ENCODE peak calls at places on chromosomes 11 and 22, in five cellular contexts. V, A, N, F and J are unnamed samples.

GRCh38 chr11:9759519-9760179 is 95.8 kb downstream of the SWAP70 start:
- DNase-seq in V (peak), F (no peak), N (peak), A (peak), J (peak)

GRCh38 chr11:46914363-46914762 is 4.0 kb downstream of the LRP4 start:
- DNase-seq in V (no peak), N (no peak), F (peak), A (peak), J (no peak)

GRCh38 chr22:19065929-19066328 is 56.3 kb downstream of the DGCR2 start:
- DNase-seq in N (no peak), V (peak), F (no peak), A (no peak), J (no peak)

GRCh38 chr11:47393163-47394049 is 15.0 kb upstream of the SLC39A13 start:
- DNase-seq in A (no peak), V (peak), N (no peak), F (peak), J (no peak)

GRCh38 chr22:21866821-21867527 is 471 bp downstream of the MAPK1 start:
- DNase-seq in N (no peak), V (no peak), A (peak), F (peak), J (peak)

GRCh38 chr11:129828301-129828836 is 12.7 kb downstream of the TMEM45B start:
- DNase-seq in N (peak), F (no peak), A (peak), V (no peak), J (no peak)

GRCh38 chr11:90344546-90344945 is 121.7 kb upstream of the CHORDC1 start:
- DNase-seq in N (no peak), V (no peak), A (no peak), F (no peak), J (no peak)

GRCh38 chr11:7612661-7613393 is 60.5 kb downstream of the CYB5R2 start:
- DNase-seq in F (peak), V (no peak), N (no peak), A (no peak), J (no peak)

GRCh38 chr11:102604875-102605274 is 20.3 kb downstream of the MMP20 start:
- DNase-seq in F (no peak), A (no peak), N (no peak), V (no peak), J (no peak)

GRCh38 chr11:85495918-85496317 is 131.2 kb downstream of the DLG2 start:
- DNase-seq in N (no peak), A (no peak), V (no peak), F (no peak), J (no peak)

GRCh38 chr22:24516301-24516737 is 21.2 kb downstream of the UPB1 start:
- DNase-seq in F (no peak), N (no peak), V (no peak), A (peak), J (no peak)

GRCh38 chr11:128289048-128289447 is 298.3 kb downstream of the ETS1 start:
- DNase-seq in A (no peak), V (no peak), N (no peak), F (no peak), J (no peak)

GRCh38 chr11:43067681-43068080 is 244.1 kb upstream of the API5 start:
- DNase-seq in A (no peak), V (no peak), N (no peak), F (no peak), J (no peak)

GRCh38 chr22:22929381-22930221 is 42.0 kb downstream of the IGLL5 start:
- DNase-seq in V (no peak), N (no peak), F (no peak), A (no peak), J (no peak)

GRCh38 chr11:23903044-23903704 is 593.7 kb upstream of the LUZP2 start:
- DNase-seq in N (no peak), V (no peak), F (no peak), A (no peak), J (no peak)

GRCh38 chr11:105610796-105611361 is 1.0 kb downstream of the GRIA4 start:
- DNase-seq in V (no peak), F (peak), A (no peak), N (no peak), J (no peak)

GRCh38 chr11:10622957-10623787 is 54.7 kb upstream of the LYVE1 start:
- DNase-seq in A (no peak), F (no peak), V (peak), N (no peak), J (no peak)

GRCh38 chr11:1228183-1228821 is 5.4 kb downstream of the MUC5B start:
- DNase-seq in F (no peak), N (no peak), A (no peak), V (no peak), J (peak)

GRCh38 chr11:128394436-128395089 is 192.8 kb downstream of the ETS1 start:
- DNase-seq in V (no peak), F (no peak), A (no peak), N (no peak), J (no peak)

GRCh38 chr22:30226192-30226832 is 20.2 kb downstream of the LIF start:
- DNase-seq in N (no peak), F (no peak), V (no peak), A (no peak), J (no peak)

GRCh38 chr11:78656327-78656726 is 81.7 kb upstream of the NARS2 start:
- DNase-seq in N (no peak), A (no peak), V (no peak), F (no peak), J (no peak)

GRCh38 chr11:64545605-64546004 is 45.4 kb upstream of the SLC22A12 start:
- DNase-seq in N (no peak), V (no peak), A (no peak), F (no peak), J (no peak)

GRCh38 chr11:69270929-69271328 is 23.0 kb upstream of the MYEOV start:
- DNase-seq in N (no peak), F (no peak), V (no peak), A (no peak), J (no peak)

GRCh38 chr11:117950999-117951961 is 22.1 kb upstream of the TMPRSS13 start:
- DNase-seq in N (no peak), V (peak), A (peak), F (no peak), J (no peak)

GRCh38 chr11:126491092-126491491 is 135.6 kb downstream of the ST3GAL4 start:
- DNase-seq in N (no peak), F (no peak), A (no peak), V (no peak), J (no peak)

GRCh38 chr11:116059909-116060308 is 555.7 kb upstream of the CADM1 start:
- DNase-seq in A (no peak), N (no peak), V (no peak), F (no peak), J (no peak)

GRCh38 chr11:116563028-116563712 is 209.6 kb downstream of the BUD13 start:
- DNase-seq in F (no peak), A (peak), V (no peak), N (no peak), J (no peak)

GRCh38 chr22:29635734-29636357 is 32.4 kb downstream of the NF2 start:
- DNase-seq in N (peak), V (no peak), A (no peak), F (peak), J (no peak)

GRCh38 chr22:20147286-20147988 is 3.4 kb downstream of the CCDC188 start:
- DNase-seq in F (no peak), V (no peak), A (no peak), N (no peak), J (no peak)
- H3K27ac ChIP-seq in F (no peak), V (no peak), A (no peak), N (no peak), J (no peak)

DNA sequence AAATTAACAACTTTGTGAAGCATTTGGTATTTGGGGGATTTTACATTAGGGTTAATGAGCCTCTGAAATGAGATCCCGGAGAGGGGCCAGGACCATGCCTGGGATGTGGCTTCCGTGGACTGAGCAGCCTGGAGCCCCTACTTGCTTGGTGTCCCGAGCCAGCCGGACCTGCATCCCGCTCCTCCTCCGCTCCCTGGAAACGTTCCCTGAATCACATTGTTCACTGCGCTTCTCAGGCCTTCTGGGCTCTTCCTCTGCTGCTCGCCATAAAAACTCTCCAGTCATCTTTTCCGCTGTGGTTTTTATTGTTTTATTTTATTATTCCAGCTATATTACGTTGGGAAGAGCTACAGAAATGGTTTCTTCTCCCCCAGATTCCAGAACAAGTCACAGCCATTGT is 13.3 kb upstream of the KCNQ1OT1 start:
- DNase-seq in N (no peak), F (no peak), V (no peak), A (no peak), J (no peak)
- TF ChIP-seq CTCF in N (no peak), F (no peak), V (no peak), A (no peak), J (no peak)

GRCh38 chr11:45062115-45062514 is 84.3 kb upstream of the PRDM11 start:
- DNase-seq in F (no peak), A (no peak), V (no peak), N (no peak), J (no peak)

GRCh38 chr11:45062974-45063635 is 83.3 kb upstream of the PRDM11 start:
- DNase-seq in N (peak), A (no peak), V (no peak), F (no peak), J (no peak)

GRCh38 chr11:45063669-45064068 is 82.8 kb upstream of the PRDM11 start:
- DNase-seq in N (no peak), A (no peak), V (no peak), F (no peak), J (no peak)

GRCh38 chr11:45060707-45061106 is 85.7 kb upstream of the PRDM11 start:
- DNase-seq in A (no peak), F (no peak), N (no peak), V (no peak), J (no peak)

DNA sequence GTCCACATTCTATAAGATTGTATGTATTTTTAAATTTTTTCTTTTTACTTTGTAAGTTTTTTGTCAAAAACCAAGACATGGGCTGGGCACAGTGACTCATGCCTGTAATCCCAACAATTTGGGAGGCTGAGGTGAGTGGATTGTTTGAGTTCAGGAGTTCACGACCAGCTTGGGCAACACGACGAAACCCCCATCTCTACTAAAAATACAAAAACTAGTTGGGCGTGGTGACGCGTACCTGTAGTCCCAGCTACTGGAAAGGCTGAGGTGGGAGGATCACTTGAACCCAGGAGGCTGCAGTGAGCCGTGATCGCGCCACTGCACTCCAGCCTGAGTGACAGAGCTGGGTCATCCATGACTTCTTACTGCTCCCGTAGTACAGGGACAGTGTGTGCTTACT is 84.8 kb upstream of the PRDM11 start:
- DNase-seq in A (no peak), V (no peak), N (no peak), F (no peak), J (no peak)
- H3K27ac ChIP-seq in A (no peak), V (no peak), N (no peak), F (no peak), J (no peak)

DNA sequence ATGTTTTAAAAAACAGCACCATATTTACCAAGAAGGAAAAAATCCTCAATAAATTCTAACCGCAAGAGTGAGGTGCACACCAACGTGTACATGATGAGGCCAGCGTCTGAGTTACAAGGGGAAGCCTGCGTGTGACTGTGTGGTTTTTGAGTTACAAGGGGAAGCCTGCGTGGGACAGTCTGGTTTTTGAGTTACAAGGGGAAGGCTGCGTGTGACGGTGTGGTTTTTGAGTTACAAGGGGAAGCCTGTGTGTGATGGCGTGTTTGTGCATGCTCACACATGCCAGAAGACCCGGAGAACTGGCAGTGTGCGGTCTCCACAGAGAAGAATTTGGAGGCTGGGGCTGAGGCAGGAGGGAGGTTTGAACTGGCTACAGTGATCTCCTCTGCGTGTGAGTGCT is 1376.4 kb downstream of the TBC1D22A start:
- DNase-seq in F (no peak), V (no peak), N (no peak), A (no peak), J (no peak)
- TF ChIP-seq CTCF in F (no peak), V (no peak), N (no peak), A (no peak), J (no peak)

GRCh38 chr22:20673341-20674195 is 100.3 kb upstream of the SERPIND1 start:
- DNase-seq in V (no peak), F (no peak), A (no peak), N (no peak), J (no peak)
- H3K27ac ChIP-seq in V (no peak), F (no peak), A (no peak), N (no peak), J (no peak)